ENCODE peak calls at places on chromosomes 2 and 18, in nine cellular contexts. One of them, this sample, is unnamed. For H3K4me1, H3K27me3 and H3K9me3, the result is how much of the 10 kb centered on the place peaks cover.

GRCh38 chr2:200860092-200860795 is 4.2 kb downstream of the CLK1 start:
- DNase-seq in body of pancreas: peak
- DNase-seq in psoas muscle: no peak
- DNase-seq in Panc1: no peak
- DNase-seq in MM.1S: no peak
- DNase-seq in IMR-90: no peak
- DNase-seq in transverse colon: no peak
- DNase-seq in H1: no peak
- DNase-seq in cardiac muscle cell: no peak
- DNase-seq in this sample: no peak

GRCh38 chr2:100453853-100454252 is 16.4 kb upstream of the NMS start:
- DNase-seq in IMR-90: no peak
- DNase-seq in psoas muscle: no peak
- DNase-seq in transverse colon: no peak
- DNase-seq in cardiac muscle cell: no peak
- DNase-seq in body of pancreas: no peak
- DNase-seq in MM.1S: no peak
- DNase-seq in H1: no peak
- DNase-seq in Panc1: no peak
- DNase-seq in this sample: no peak

GRCh38 chr2:176892818-176893217 is 319.8 kb upstream of the HNRNPA3 start:
- DNase-seq in MM.1S: no peak
- DNase-seq in psoas muscle: no peak
- DNase-seq in H1: no peak
- DNase-seq in transverse colon: no peak
- DNase-seq in Panc1: no peak
- DNase-seq in body of pancreas: no peak
- DNase-seq in IMR-90: no peak
- DNase-seq in cardiac muscle cell: no peak
- DNase-seq in this sample: no peak

GRCh38 chr2:12046641-12047040 is 300.2 kb downstream of the LPIN1 start:
- DNase-seq in IMR-90: peak
- DNase-seq in cardiac muscle cell: no peak
- DNase-seq in Panc1: no peak
- DNase-seq in transverse colon: no peak
- DNase-seq in H1: no peak
- DNase-seq in psoas muscle: no peak
- DNase-seq in MM.1S: no peak
- DNase-seq in body of pancreas: no peak
- DNase-seq in this sample: no peak

GRCh38 chr2:128396500-128396891 is 77.8 kb upstream of the HS6ST1 start:
- DNase-seq in MM.1S: no peak
- DNase-seq in H1: no peak
- DNase-seq in psoas muscle: no peak
- DNase-seq in IMR-90: peak
- DNase-seq in cardiac muscle cell: peak
- DNase-seq in body of pancreas: no peak
- DNase-seq in transverse colon: peak
- DNase-seq in Panc1: no peak
- DNase-seq in this sample: peak

GRCh38 chr18:5759169-5759568 is 136.2 kb downstream of the TMEM200C start:
- DNase-seq in psoas muscle: no peak
- DNase-seq in cardiac muscle cell: no peak
- DNase-seq in IMR-90: no peak
- DNase-seq in Panc1: no peak
- DNase-seq in body of pancreas: no peak
- DNase-seq in MM.1S: no peak
- DNase-seq in transverse colon: no peak
- DNase-seq in H1: no peak
- DNase-seq in this sample: no peak

GRCh38 chr18:61824733-61825363 is 68.0 kb downstream of the RNF152 start:
- DNase-seq in IMR-90: no peak
- DNase-seq in cardiac muscle cell: peak
- DNase-seq in MM.1S: no peak
- DNase-seq in H1: no peak
- DNase-seq in body of pancreas: no peak
- DNase-seq in psoas muscle: no peak
- DNase-seq in Panc1: no peak
- DNase-seq in transverse colon: no peak
- DNase-seq in this sample: no peak

GRCh38 chr2:50606860-50607259 is 425.1 kb downstream of the NRXN1 start:
- DNase-seq in H1: no peak
- DNase-seq in body of pancreas: no peak
- DNase-seq in IMR-90: no peak
- DNase-seq in psoas muscle: no peak
- DNase-seq in cardiac muscle cell: no peak
- DNase-seq in transverse colon: no peak
- DNase-seq in MM.1S: no peak
- DNase-seq in Panc1: no peak
- DNase-seq in this sample: no peak

GRCh38 chr2:174778479-174778962 is 14.2 kb upstream of the CHRNA1 start:
- DNase-seq in Panc1: no peak
- DNase-seq in psoas muscle: peak
- DNase-seq in transverse colon: peak
- DNase-seq in body of pancreas: peak
- DNase-seq in MM.1S: no peak
- DNase-seq in cardiac muscle cell: no peak
- DNase-seq in IMR-90: peak
- DNase-seq in H1: no peak
- DNase-seq in this sample: no peak

GRCh38 chr2:185374878-185375277 is 363.7 kb upstream of the FSIP2 start:
- DNase-seq in H1: no peak
- DNase-seq in IMR-90: no peak
- DNase-seq in MM.1S: no peak
- DNase-seq in transverse colon: no peak
- DNase-seq in psoas muscle: no peak
- DNase-seq in body of pancreas: no peak
- DNase-seq in Panc1: no peak
- DNase-seq in cardiac muscle cell: no peak
- DNase-seq in this sample: no peak

GRCh38 chr2:145091011-145091744 is 571.3 kb upstream of the ZEB2 start:
- DNase-seq in H1: no peak
- DNase-seq in IMR-90: peak
- DNase-seq in MM.1S: no peak
- DNase-seq in Panc1: no peak
- DNase-seq in transverse colon: no peak
- DNase-seq in psoas muscle: no peak
- DNase-seq in cardiac muscle cell: no peak
- DNase-seq in body of pancreas: no peak
- DNase-seq in this sample: no peak

GRCh38 chr2:218718058-218718457 is 7.4 kb downstream of the TTLL4 start:
- DNase-seq in H1: no peak
- DNase-seq in Panc1: no peak
- DNase-seq in transverse colon: no peak
- DNase-seq in IMR-90: no peak
- DNase-seq in cardiac muscle cell: no peak
- DNase-seq in body of pancreas: no peak
- DNase-seq in psoas muscle: no peak
- DNase-seq in MM.1S: no peak
- DNase-seq in this sample: no peak

GRCh38 chr2:218721488-218721887 is 10.9 kb downstream of the TTLL4 start:
- DNase-seq in IMR-90: no peak
- DNase-seq in MM.1S: no peak
- DNase-seq in body of pancreas: no peak
- DNase-seq in transverse colon: no peak
- DNase-seq in H1: no peak
- DNase-seq in psoas muscle: no peak
- DNase-seq in Panc1: no peak
- DNase-seq in cardiac muscle cell: no peak
- DNase-seq in this sample: no peak

GRCh38 chr2:218720048-218721041 is 9.7 kb downstream of the TTLL4 start:
- DNase-seq in transverse colon: no peak
- DNase-seq in MM.1S: no peak
- DNase-seq in cardiac muscle cell: no peak
- DNase-seq in Panc1: no peak
- DNase-seq in H1: no peak
- DNase-seq in IMR-90: no peak
- DNase-seq in psoas muscle: no peak
- DNase-seq in body of pancreas: no peak
- DNase-seq in this sample: no peak

GRCh38 chr2:218717262-218717661 is 6.6 kb downstream of the TTLL4 start:
- DNase-seq in body of pancreas: no peak
- DNase-seq in MM.1S: no peak
- DNase-seq in cardiac muscle cell: no peak
- DNase-seq in psoas muscle: no peak
- DNase-seq in H1: no peak
- DNase-seq in IMR-90: peak
- DNase-seq in Panc1: no peak
- DNase-seq in transverse colon: no peak
- DNase-seq in this sample: no peak

DNA sequence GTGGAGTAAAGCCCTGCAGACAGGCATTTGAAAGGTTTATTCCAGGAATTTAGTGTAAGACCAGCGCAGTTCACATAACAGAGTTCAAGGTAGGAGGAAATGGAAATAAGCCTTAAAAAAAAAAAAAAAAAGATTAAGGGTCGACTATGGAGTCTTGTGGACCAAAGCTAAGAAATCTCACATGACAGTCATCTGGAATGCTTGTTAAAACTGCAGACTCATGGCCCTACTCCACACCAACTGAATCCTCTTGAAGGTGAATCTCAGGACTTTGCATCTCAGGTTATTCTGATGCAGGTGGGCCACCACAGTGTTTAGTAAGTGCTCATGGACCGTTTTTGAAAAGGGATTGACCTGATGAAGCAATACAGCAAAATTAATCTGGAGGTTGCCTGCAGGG is 8.8 kb downstream of the TTLL4 start:
- DNase-seq in MM.1S: no peak
- DNase-seq in body of pancreas: no peak
- DNase-seq in psoas muscle: no peak
- DNase-seq in H1: no peak
- DNase-seq in transverse colon: no peak
- DNase-seq in IMR-90: no peak
- DNase-seq in cardiac muscle cell: no peak
- DNase-seq in Panc1: no peak
- DNase-seq in this sample: no peak
- H3K4me1 ChIP-seq in MM.1S: under half
- H3K4me1 ChIP-seq in body of pancreas: under half
- H3K4me1 ChIP-seq in psoas muscle: under half
- H3K4me1 ChIP-seq in H1: under half
- H3K4me1 ChIP-seq in transverse colon: under half
- H3K4me1 ChIP-seq in IMR-90: under half
- H3K4me1 ChIP-seq in cardiac muscle cell: under half
- H3K4me1 ChIP-seq in Panc1: under half
- H3K4me1 ChIP-seq in this sample: under half

GRCh38 chr2:120378605-120379004 is 32.7 kb downstream of the INHBB start:
- DNase-seq in IMR-90: no peak
- DNase-seq in MM.1S: no peak
- DNase-seq in body of pancreas: no peak
- DNase-seq in psoas muscle: no peak
- DNase-seq in transverse colon: no peak
- DNase-seq in Panc1: no peak
- DNase-seq in cardiac muscle cell: no peak
- DNase-seq in H1: no peak
- DNase-seq in this sample: no peak
- H3K27me3 ChIP-seq in IMR-90: half or more
- H3K27me3 ChIP-seq in MM.1S: under half
- H3K27me3 ChIP-seq in body of pancreas: under half
- H3K27me3 ChIP-seq in psoas muscle: under half
- H3K27me3 ChIP-seq in transverse colon: under half
- H3K27me3 ChIP-seq in Panc1: under half
- H3K27me3 ChIP-seq in cardiac muscle cell: under half
- H3K27me3 ChIP-seq in H1: under half
- H3K27me3 ChIP-seq in this sample: under half

DNA sequence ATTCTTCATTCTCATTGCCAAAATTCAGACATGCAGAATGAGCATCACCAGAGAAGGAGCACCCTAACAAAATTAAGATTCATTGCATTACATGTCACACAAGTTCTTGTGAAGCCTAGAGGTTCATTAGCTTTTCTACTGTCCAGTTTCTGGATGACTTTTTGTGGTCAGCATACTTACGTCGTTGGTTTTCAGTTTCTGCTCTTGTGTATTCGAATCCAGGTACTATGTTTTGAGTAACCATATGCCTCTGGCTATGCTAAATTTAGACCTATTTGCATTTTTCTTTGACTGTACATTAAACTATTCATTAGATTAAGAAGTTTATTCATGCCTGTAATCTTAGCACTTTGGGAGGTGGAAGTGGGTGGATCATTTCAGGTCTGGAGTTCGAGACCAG is 251.3 kb downstream of the PARD3B start:
- DNase-seq in MM.1S: peak
- DNase-seq in psoas muscle: no peak
- DNase-seq in cardiac muscle cell: no peak
- DNase-seq in body of pancreas: no peak
- DNase-seq in Panc1: no peak
- DNase-seq in transverse colon: no peak
- DNase-seq in IMR-90: no peak
- DNase-seq in H1: no peak
- DNase-seq in this sample: no peak
- H3K9me3 ChIP-seq in MM.1S: under half
- H3K9me3 ChIP-seq in psoas muscle: under half
- H3K9me3 ChIP-seq in cardiac muscle cell: under half
- H3K9me3 ChIP-seq in body of pancreas: under half
- H3K9me3 ChIP-seq in Panc1: under half
- H3K9me3 ChIP-seq in transverse colon: under half
- H3K9me3 ChIP-seq in IMR-90: under half
- H3K9me3 ChIP-seq in H1: under half
- H3K9me3 ChIP-seq in this sample: under half

GRCh38 chr2:46926863-46927262 is 11.3 kb upstream of the MCFD2 start:
- DNase-seq in cardiac muscle cell: no peak
- DNase-seq in body of pancreas: no peak
- DNase-seq in Panc1: no peak
- DNase-seq in H1: no peak
- DNase-seq in transverse colon: no peak
- DNase-seq in MM.1S: no peak
- DNase-seq in psoas muscle: no peak
- DNase-seq in IMR-90: no peak
- DNase-seq in this sample: no peak
- H3K4me1 ChIP-seq in cardiac muscle cell: under half
- H3K4me1 ChIP-seq in body of pancreas: under half
- H3K4me1 ChIP-seq in Panc1: under half
- H3K4me1 ChIP-seq in H1: under half
- H3K4me1 ChIP-seq in transverse colon: under half
- H3K4me1 ChIP-seq in MM.1S: under half
- H3K4me1 ChIP-seq in psoas muscle: under half
- H3K4me1 ChIP-seq in IMR-90: under half
- H3K4me1 ChIP-seq in this sample: under half

This sample was measured in HAP-1.